ENCODE peak calls at places on chromosome 3, in ten cellular contexts. N, Q, F, P, S, W, H, Z, M and J are unnamed samples.
A peak's percentile ranks its signal among the peaks of the same experiment; 100 is the strongest.

GRCh38 chr3:137803215-137803614 is 39.1 kb downstream of the SOX14 start:
- DNase-seq in Q (no peak), N (no peak), F (no peak), P (no peak), W (no peak), S (no peak), Z (no peak), M (no peak), H (no peak), J (no peak)

GRCh38 chr3:189355481-189356201 is 183.9 kb downstream of the TPRG1 start:
- DNase-seq in N (no peak), P (no peak), M (peak; percentile 67), Q (peak; percentile 40), S (no peak), H (no peak), Z (peak; percentile 16), W (peak; percentile 11), F (peak; percentile 28), J (peak; percentile 35)

GRCh38 chr3:57393957-57394356 is 101.5 kb upstream of the ASB14 start:
- DNase-seq in Q (no peak), Z (no peak), P (no peak), H (no peak), S (no peak), N (no peak), W (no peak), M (no peak), F (no peak), J (no peak)

GRCh38 chr3:47377186-47377585 is 3.6 kb upstream of the PTPN23 start:
- DNase-seq in N (no peak), H (no peak), Q (no peak), F (no peak), Z (no peak), W (no peak), S (no peak), M (no peak), P (peak; percentile 27), J (no peak)

GRCh38 chr3:42148982-42149432 is 57.9 kb downstream of the TRAK1 start:
- DNase-seq in N (peak; percentile 87), S (no peak), W (peak; percentile 59), Z (peak; percentile 91), H (no peak), F (peak; percentile 94), M (no peak), P (peak; percentile 92), Q (peak; percentile 39), J (peak; percentile 60)

GRCh38 chr3:123559040-123559861 is 25.6 kb downstream of the HACD2 start:
- DNase-seq in F (peak; percentile 78), P (no peak), M (peak; percentile 40), N (no peak), Z (peak; percentile 64), W (no peak), H (no peak), Q (no peak), S (no peak), J (no peak)

GRCh38 chr3:99330281-99330680 is 308.1 kb upstream of the COL8A1 start:
- DNase-seq in W (no peak), M (no peak), Q (no peak), H (no peak), Z (peak; percentile 34), N (no peak), S (no peak), F (no peak), P (no peak), J (no peak)

GRCh38 chr3:48927928-48928327 is 9.3 kb downstream of the ARIH2 start:
- DNase-seq in Z (no peak), S (no peak), P (no peak), H (no peak), Q (no peak), W (no peak), M (no peak), N (no peak), F (no peak), J (no peak)

GRCh38 chr3:72338082-72338941 is 509.9 kb downstream of the SHQ1 start:
- DNase-seq in F (no peak), H (no peak), Q (no peak), W (no peak), N (no peak), S (no peak), P (no peak), Z (peak; percentile 55), M (peak; percentile 12), J (no peak)

GRCh38 chr3:72336114-72336651 is 512.1 kb downstream of the SHQ1 start:
- DNase-seq in M (no peak), W (no peak), Z (no peak), N (no peak), S (no peak), P (no peak), Q (no peak), F (no peak), H (no peak), J (no peak)

GRCh38 chr3:72335458-72336050 is 512.7 kb downstream of the SHQ1 start:
- DNase-seq in W (no peak), S (no peak), M (no peak), H (no peak), Z (no peak), F (no peak), Q (no peak), P (no peak), N (no peak), J (no peak)

GRCh38 chr3:72337480-72337855 is 510.8 kb downstream of the SHQ1 start:
- DNase-seq in F (no peak), Z (no peak), W (no peak), Q (no peak), M (no peak), S (no peak), N (no peak), P (no peak), H (no peak), J (no peak)

GRCh38 chr3:72336821-72337479 is 511.3 kb downstream of the SHQ1 start:
- DNase-seq in M (no peak), F (peak; percentile 52), N (peak; percentile 87), S (peak; percentile 65), Q (peak; percentile 87), Z (peak; percentile 46), W (no peak), H (no peak), P (peak; percentile 64), J (no peak)
- H3K4me3 ChIP-seq in M (no peak overlapping the region), F (no peak overlapping the region), N (no peak overlapping the region), S (no peak overlapping the region), Q (no peak overlapping the region), Z (no peak overlapping the region), W (no peak overlapping the region), H (no peak overlapping the region), P (no peak overlapping the region), J (no peak overlapping the region)

GRCh38 chr3:131421301-131421700 is 39.7 kb downstream of the NUDT16 start:
- DNase-seq in H (no peak), Q (no peak), M (no peak), N (no peak), Z (no peak), S (no peak), F (no peak), P (no peak), W (no peak), J (no peak)

DNA sequence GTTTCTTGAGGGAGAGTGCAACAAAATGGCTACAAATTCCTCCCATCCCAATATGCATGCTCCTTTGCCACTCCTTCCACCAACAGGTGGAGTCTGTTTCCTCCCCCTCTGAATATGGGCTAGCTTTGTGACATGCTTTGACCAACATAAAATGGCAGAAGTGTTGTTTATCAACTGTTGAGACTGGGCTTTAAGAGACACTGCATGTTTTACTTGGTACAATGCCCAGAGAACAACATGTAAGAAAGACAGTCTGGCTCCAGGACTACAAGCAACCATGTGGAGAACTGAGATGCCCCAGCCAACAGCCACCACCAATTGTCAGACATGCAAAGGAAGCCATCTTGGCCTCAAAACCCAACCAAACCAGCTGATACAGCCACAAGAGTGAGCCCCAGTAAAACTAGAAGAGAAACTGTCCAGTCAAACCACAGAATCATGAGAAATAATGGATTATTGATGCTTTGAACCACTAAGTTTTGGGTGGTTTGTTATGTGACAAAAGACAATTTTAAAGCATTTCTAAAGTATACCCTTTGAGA is 40.5 kb downstream of the NUDT16 start:
- DNase-seq in W (no peak), M (no peak), H (no peak), P (no peak), S (no peak), Z (no peak), F (no peak), Q (no peak), N (no peak), J (no peak)
- TF ChIP-seq CTCF in W (no peak), M (no peak), H (no peak), P (no peak), S (no peak), Z (no peak), F (no peak), Q (no peak), N (no peak), J (no peak)

DNA sequence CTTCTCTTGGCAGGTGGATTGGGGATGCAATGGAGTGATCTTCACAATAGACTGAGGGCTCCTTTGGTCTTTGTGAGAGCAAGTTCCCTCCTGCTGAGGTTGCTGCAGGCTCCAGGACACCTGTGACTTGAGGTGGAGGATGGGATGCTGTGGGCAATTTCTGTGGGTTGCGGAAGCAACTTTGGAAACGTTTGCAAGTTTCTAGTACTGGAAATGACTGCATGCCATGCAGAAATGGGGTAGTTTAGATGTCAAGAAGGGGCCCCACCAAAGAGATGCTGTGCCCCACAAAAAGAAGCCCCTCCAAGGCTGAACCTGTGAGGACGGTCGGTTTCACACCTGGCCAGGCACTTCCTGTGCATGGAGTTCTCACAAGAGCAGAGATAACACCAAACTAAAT is 80.4 kb upstream of the XCR1 start:
- DNase-seq in Z (no peak), Q (no peak), M (no peak), W (no peak), S (no peak), P (no peak), F (no peak), H (no peak), N (no peak), J (no peak)
- H3K27me3 ChIP-seq in Z (peaks cover 17% of the 10 kb centered on the region), Q (no peaks in the 10 kb centered on the region), M (no peaks in the 10 kb centered on the region), W (peaks cover 12% of the 10 kb centered on the region), S (no peaks in the 10 kb centered on the region), P (no peaks in the 10 kb centered on the region), F (no peaks in the 10 kb centered on the region), H (no peaks in the 10 kb centered on the region), N (no peaks in the 10 kb centered on the region), J (no peaks in the 10 kb centered on the region)

GRCh38 chr3:127909646-127910045 is 5.4 kb upstream of the KBTBD12 start:
- DNase-seq in M (no peak), Z (no peak), Q (no peak), H (no peak), W (no peak), N (no peak), F (no peak), P (no peak), S (no peak), J (no peak)

GRCh38 chr3:127911421-127911931 is 3.6 kb upstream of the KBTBD12 start:
- DNase-seq in S (no peak), N (no peak), W (no peak), Q (peak; percentile 30), P (no peak), M (no peak), Z (no peak), H (no peak), F (no peak), J (no peak)

GRCh38 chr3:127915115-127915936 is at the start of gene KBTBD12:
- DNase-seq in F (peak; percentile 50), Q (peak; percentile 57), N (peak; percentile 94), S (peak; percentile 38), W (no peak), Z (no peak), M (no peak), H (no peak), P (peak; percentile 71), J (no peak)

GRCh38 chr3:127915937-127916480 is 977 bp downstream of the KBTBD12 start:
- DNase-seq in Q (no peak), Z (no peak), H (no peak), P (no peak), N (no peak), M (no peak), W (no peak), S (no peak), F (no peak), J (no peak)

GRCh38 chr3:127914584-127914983 is 448 bp upstream of the KBTBD12 start:
- DNase-seq in W (no peak), H (no peak), S (no peak), Q (no peak), Z (no peak), M (no peak), N (no peak), P (no peak), F (no peak), J (no peak)
- H3K4me3 ChIP-seq in W (no peak overlapping the region), H (no peak overlapping the region), S (peak overlapping the region; percentile 27), Q (peak overlapping the region; percentile 32), Z (no peak overlapping the region), M (no peak overlapping the region), N (peak overlapping the region; percentile 75), P (peak overlapping the region; percentile 62), F (no peak overlapping the region), J (no peak overlapping the region)